ENCODE peak calls at places on chromosomes 4 and X, in six cellular contexts. One of them, this sample, is unnamed. For H3K27me3, the result is how much of the 10 kb centered on the place peaks cover.

GRCh38 chr4:35818520-35818919 is 425.8 kb downstream of the ARAP2 start:
- DNase-seq in mesendoderm: peak
- DNase-seq in Karpas-422: no peak
- DNase-seq in ovary: no peak
- DNase-seq in H9: no peak
- DNase-seq in brain microvascular endothelial cell: no peak
- DNase-seq in this sample: no peak

GRCh38 chr4:4402966-4403365 is 16.1 kb downstream of the NSG1 start:
- DNase-seq in Karpas-422: no peak
- DNase-seq in brain microvascular endothelial cell: no peak
- DNase-seq in H9: no peak
- DNase-seq in mesendoderm: no peak
- DNase-seq in ovary: no peak
- DNase-seq in this sample: no peak

GRCh38 chrX:78958419-78959116 is 13.4 kb downstream of the P2RY10 start:
- DNase-seq in ovary: no peak
- DNase-seq in brain microvascular endothelial cell: no peak
- DNase-seq in mesendoderm: peak
- DNase-seq in Karpas-422: no peak
- DNase-seq in H9: no peak
- DNase-seq in this sample: no peak

GRCh38 chr4:139568206-139568969 is 12.4 kb upstream of the SETD7 start:
- DNase-seq in ovary: no peak
- DNase-seq in brain microvascular endothelial cell: peak
- DNase-seq in Karpas-422: no peak
- DNase-seq in H9: peak
- DNase-seq in mesendoderm: peak
- DNase-seq in this sample: no peak

GRCh38 chrX:1600406-1601050 is 9.1 kb downstream of the AKAP17A start:
- DNase-seq in brain microvascular endothelial cell: no peak
- DNase-seq in ovary: no peak
- DNase-seq in mesendoderm: no peak
- DNase-seq in Karpas-422: no peak
- DNase-seq in H9: no peak
- DNase-seq in this sample: no peak

GRCh38 chr4:75289843-75290616 is 224.2 kb downstream of the RCHY1 start:
- DNase-seq in H9: peak
- DNase-seq in ovary: no peak
- DNase-seq in brain microvascular endothelial cell: peak
- DNase-seq in mesendoderm: peak
- DNase-seq in Karpas-422: peak
- DNase-seq in this sample: no peak

GRCh38 chr4:3642806-3643517 is 110.7 kb upstream of the LRPAP1 start:
- DNase-seq in H9: no peak
- DNase-seq in brain microvascular endothelial cell: no peak
- DNase-seq in Karpas-422: no peak
- DNase-seq in ovary: no peak
- DNase-seq in mesendoderm: no peak
- DNase-seq in this sample: no peak

GRCh38 chr4:163344147-163345050 is 707 bp downstream of the NPY5R start:
- DNase-seq in H9: peak
- DNase-seq in Karpas-422: no peak
- DNase-seq in brain microvascular endothelial cell: no peak
- DNase-seq in mesendoderm: peak
- DNase-seq in ovary: no peak
- DNase-seq in this sample: no peak

GRCh38 chr4:183876268-183876934 is 28.7 kb upstream of the STOX2 start:
- DNase-seq in ovary: peak
- DNase-seq in H9: no peak
- DNase-seq in Karpas-422: no peak
- DNase-seq in mesendoderm: no peak
- DNase-seq in brain microvascular endothelial cell: peak
- DNase-seq in this sample: peak

GRCh38 chrX:50876551-50876950 is 34.0 kb upstream of the BMP15 start:
- DNase-seq in brain microvascular endothelial cell: no peak
- DNase-seq in mesendoderm: no peak
- DNase-seq in ovary: no peak
- DNase-seq in H9: no peak
- DNase-seq in Karpas-422: no peak
- DNase-seq in this sample: no peak

GRCh38 chr4:86496094-86497060 is 97.7 kb upstream of the PTPN13 start:
- DNase-seq in brain microvascular endothelial cell: peak
- DNase-seq in H9: no peak
- DNase-seq in mesendoderm: peak
- DNase-seq in Karpas-422: peak
- DNase-seq in ovary: peak
- DNase-seq in this sample: no peak

GRCh38 chr4:89222171-89222570 is 85.4 kb downstream of the GPRIN3 start:
- DNase-seq in mesendoderm: no peak
- DNase-seq in H9: no peak
- DNase-seq in ovary: no peak
- DNase-seq in Karpas-422: no peak
- DNase-seq in brain microvascular endothelial cell: no peak
- DNase-seq in this sample: no peak

GRCh38 chrX:126575911-126576310 is 23.3 kb upstream of the DCAF12L1 start:
- DNase-seq in brain microvascular endothelial cell: no peak
- DNase-seq in H9: no peak
- DNase-seq in Karpas-422: no peak
- DNase-seq in mesendoderm: no peak
- DNase-seq in ovary: no peak
- DNase-seq in this sample: no peak

GRCh38 chr4:37073226-37073840 is 171.2 kb upstream of the NWD2 start:
- DNase-seq in Karpas-422: no peak
- DNase-seq in ovary: no peak
- DNase-seq in brain microvascular endothelial cell: no peak
- DNase-seq in H9: no peak
- DNase-seq in mesendoderm: no peak
- DNase-seq in this sample: no peak

GRCh38 chrX:38260231-38260630 is 39.6 kb upstream of the SRPX start:
- DNase-seq in ovary: no peak
- DNase-seq in mesendoderm: peak
- DNase-seq in brain microvascular endothelial cell: peak
- DNase-seq in H9: peak
- DNase-seq in Karpas-422: peak
- DNase-seq in this sample: no peak

GRCh38 chr4:184382189-184382846 is 92.0 kb downstream of the IRF2 start:
- DNase-seq in brain microvascular endothelial cell: no peak
- DNase-seq in H9: no peak
- DNase-seq in ovary: no peak
- DNase-seq in Karpas-422: no peak
- DNase-seq in mesendoderm: no peak
- DNase-seq in this sample: no peak

GRCh38 chr4:76293705-76294274 is 12.7 kb upstream of the STBD1 start:
- DNase-seq in Karpas-422: no peak
- DNase-seq in mesendoderm: no peak
- DNase-seq in H9: no peak
- DNase-seq in ovary: no peak
- DNase-seq in brain microvascular endothelial cell: no peak
- DNase-seq in this sample: no peak

GRCh38 chrX:40156472-40157227 is 58.9 kb upstream of the BCOR start:
- DNase-seq in brain microvascular endothelial cell: no peak
- DNase-seq in ovary: no peak
- DNase-seq in Karpas-422: no peak
- DNase-seq in mesendoderm: peak
- DNase-seq in H9: peak
- DNase-seq in this sample: no peak
- H3K27ac ChIP-seq in brain microvascular endothelial cell: no peak
- H3K27ac ChIP-seq in ovary: no peak
- H3K27ac ChIP-seq in Karpas-422: no peak
- H3K27ac ChIP-seq in mesendoderm: no peak
- H3K27ac ChIP-seq in H9: peak
- H3K27ac ChIP-seq in this sample: no peak

GRCh38 chrX:151226941-151227340 is 50.6 kb downstream of the GPR50 start:
- DNase-seq in H9: no peak
- DNase-seq in brain microvascular endothelial cell: no peak
- DNase-seq in mesendoderm: no peak
- DNase-seq in Karpas-422: no peak
- DNase-seq in ovary: no peak
- DNase-seq in this sample: no peak

GRCh38 chrX:151225843-151226242 is 49.5 kb downstream of the GPR50 start:
- DNase-seq in Karpas-422: no peak
- DNase-seq in H9: no peak
- DNase-seq in brain microvascular endothelial cell: no peak
- DNase-seq in mesendoderm: no peak
- DNase-seq in ovary: no peak
- DNase-seq in this sample: no peak

GRCh38 chrX:151227637-151228036 is 51.3 kb downstream of the GPR50 start:
- DNase-seq in H9: peak
- DNase-seq in mesendoderm: peak
- DNase-seq in Karpas-422: no peak
- DNase-seq in ovary: no peak
- DNase-seq in brain microvascular endothelial cell: no peak
- DNase-seq in this sample: no peak

DNA sequence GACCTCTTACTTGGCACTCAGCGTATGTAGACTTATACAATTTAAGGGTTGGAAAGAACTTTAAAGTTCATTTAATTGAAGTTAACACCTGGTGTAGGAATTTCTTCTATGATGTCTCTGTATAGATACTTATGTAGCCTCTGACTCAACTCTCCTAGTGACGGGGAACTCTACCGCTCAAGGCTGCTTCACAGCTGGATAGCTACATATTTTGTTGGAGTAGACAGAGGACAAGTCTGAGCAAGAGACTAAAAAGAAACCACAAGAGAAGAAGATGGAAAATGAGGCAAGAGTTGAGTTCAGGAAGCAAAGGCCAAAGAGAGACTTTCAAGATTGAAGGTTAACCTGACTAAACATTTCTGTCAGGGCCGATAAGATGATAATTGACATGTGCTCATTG is 52.6 kb downstream of the GPR50 start:
- DNase-seq in mesendoderm: no peak
- DNase-seq in ovary: no peak
- DNase-seq in Karpas-422: no peak
- DNase-seq in brain microvascular endothelial cell: no peak
- DNase-seq in H9: no peak
- DNase-seq in this sample: no peak
- H3K27me3 ChIP-seq in mesendoderm: under half
- H3K27me3 ChIP-seq in ovary: under half
- H3K27me3 ChIP-seq in Karpas-422: under half
- H3K27me3 ChIP-seq in brain microvascular endothelial cell: under half
- H3K27me3 ChIP-seq in H9: under half
- H3K27me3 ChIP-seq in this sample: under half

DNA sequence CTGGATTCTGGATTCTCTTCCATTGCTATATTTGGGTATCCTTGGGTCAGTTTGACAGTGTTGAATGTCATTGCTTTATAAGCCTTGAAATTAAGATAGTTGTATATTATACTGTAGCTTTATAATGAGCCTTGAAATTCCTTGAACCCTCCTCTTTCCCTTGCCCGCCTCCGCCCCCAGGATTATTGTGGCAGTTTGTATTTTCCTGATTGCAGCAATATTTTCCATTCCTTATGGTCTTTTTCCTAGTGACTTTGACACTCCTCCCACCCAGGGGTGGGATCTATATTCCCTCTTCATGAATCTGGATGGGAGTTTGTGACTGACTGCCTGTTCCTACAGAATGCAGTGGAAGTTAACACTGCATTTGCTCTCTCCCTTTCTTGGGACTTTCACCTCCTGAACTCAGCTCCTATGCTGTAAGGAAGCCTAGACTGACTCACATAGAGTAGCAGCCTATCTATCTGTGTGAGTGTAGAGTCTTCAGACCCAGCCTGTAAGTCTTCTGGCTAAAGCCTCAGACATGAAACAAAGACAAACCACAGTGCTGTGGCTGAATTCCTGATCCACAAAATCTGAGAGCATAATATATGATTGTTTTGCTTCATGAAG is 2.2 kb downstream of the FUNDC2 start:
- DNase-seq in brain microvascular endothelial cell: peak
- DNase-seq in mesendoderm: peak
- DNase-seq in H9: no peak
- DNase-seq in ovary: no peak
- DNase-seq in Karpas-422: no peak
- DNase-seq in this sample: no peak
- H3K27ac ChIP-seq in brain microvascular endothelial cell: peak
- H3K27ac ChIP-seq in mesendoderm: no peak
- H3K27ac ChIP-seq in H9: no peak
- H3K27ac ChIP-seq in ovary: no peak
- H3K27ac ChIP-seq in Karpas-422: no peak
- H3K27ac ChIP-seq in this sample: no peak

GRCh38 chr4:80199004-80199579 is 1.8 kb downstream of the PRDM8 start:
- DNase-seq in ovary: no peak
- DNase-seq in brain microvascular endothelial cell: no peak
- DNase-seq in H9: no peak
- DNase-seq in mesendoderm: no peak
- DNase-seq in Karpas-422: no peak
- DNase-seq in this sample: no peak
- H3K27me3 ChIP-seq in ovary: under half
- H3K27me3 ChIP-seq in brain microvascular endothelial cell: under half
- H3K27me3 ChIP-seq in H9: half or more
- H3K27me3 ChIP-seq in mesendoderm: half or more
- H3K27me3 ChIP-seq in Karpas-422: under half
- H3K27me3 ChIP-seq in this sample: under half

GRCh38 chr4:65971686-65972085 is 301.4 kb upstream of the EPHA5 start:
- DNase-seq in Karpas-422: no peak
- DNase-seq in mesendoderm: peak
- DNase-seq in brain microvascular endothelial cell: no peak
- DNase-seq in H9: no peak
- DNase-seq in ovary: no peak
- DNase-seq in this sample: no peak
- H3K27ac ChIP-seq in Karpas-422: no peak
- H3K27ac ChIP-seq in mesendoderm: no peak
- H3K27ac ChIP-seq in brain microvascular endothelial cell: no peak
- H3K27ac ChIP-seq in H9: no peak
- H3K27ac ChIP-seq in ovary: no peak
- H3K27ac ChIP-seq in this sample: no peak

DNA sequence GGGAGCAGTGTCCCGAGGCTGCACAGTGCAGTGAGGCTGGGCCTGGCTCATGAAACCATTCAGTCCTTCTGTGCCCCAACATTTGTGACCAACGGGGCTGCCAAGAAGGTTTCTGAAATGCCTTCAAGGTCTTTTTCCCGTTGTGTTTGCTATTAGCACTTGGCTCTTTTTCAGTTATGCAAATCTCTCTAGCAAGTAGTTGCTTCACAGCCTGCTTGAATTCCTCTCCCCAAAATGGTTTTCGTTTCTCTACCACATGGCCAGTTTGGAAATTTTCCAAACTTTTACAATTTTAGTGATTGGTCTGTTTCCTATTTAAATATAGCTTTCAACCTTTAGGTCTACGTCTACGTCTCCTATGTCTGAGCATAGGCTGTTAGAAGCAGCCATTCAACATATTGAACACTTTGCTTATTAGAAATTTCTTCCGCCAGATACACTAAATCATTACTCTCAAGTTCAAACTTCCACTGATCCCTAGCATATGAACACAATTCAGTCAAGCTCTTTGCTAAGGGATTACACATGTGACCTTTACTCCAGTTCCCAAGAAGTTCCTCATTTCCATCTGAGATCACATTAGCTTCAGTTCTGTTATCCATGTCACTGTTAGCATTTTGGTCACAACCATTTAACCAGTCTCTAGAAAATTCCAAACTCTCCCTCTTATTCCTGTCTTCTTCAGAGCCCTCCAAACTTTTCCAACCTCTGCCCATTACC is 901.8 kb downstream of the GLUD2 start:
- DNase-seq in brain microvascular endothelial cell: no peak
- DNase-seq in mesendoderm: no peak
- DNase-seq in Karpas-422: no peak
- DNase-seq in H9: no peak
- DNase-seq in ovary: no peak
- DNase-seq in this sample: no peak
- H3K27me3 ChIP-seq in brain microvascular endothelial cell: under half
- H3K27me3 ChIP-seq in mesendoderm: under half
- H3K27me3 ChIP-seq in Karpas-422: under half
- H3K27me3 ChIP-seq in H9: under half
- H3K27me3 ChIP-seq in ovary: under half
- H3K27me3 ChIP-seq in this sample: under half

GRCh38 chr4:119517361-119518229 is 111.0 kb downstream of the PDE5A start:
- DNase-seq in brain microvascular endothelial cell: peak
- DNase-seq in ovary: no peak
- DNase-seq in H9: no peak
- DNase-seq in Karpas-422: no peak
- DNase-seq in mesendoderm: no peak
- DNase-seq in this sample: peak
- H3K27ac ChIP-seq in brain microvascular endothelial cell: peak
- H3K27ac ChIP-seq in ovary: no peak
- H3K27ac ChIP-seq in H9: no peak
- H3K27ac ChIP-seq in Karpas-422: no peak
- H3K27ac ChIP-seq in mesendoderm: no peak
- H3K27ac ChIP-seq in this sample: peak